ENCODE peak calls at places on chromosomes 2 and 18, in six cellular contexts. T, A, W, Q, E and J are unnamed samples.

GRCh38 chr2:241379481-241380480 is 23.7 kb downstream of the FARP2 start:
- DNase-seq in T (no peak), A (no peak), W (no peak), Q (no peak), E (no peak), J (no peak)

GRCh38 chr2:64325852-64326577 is 127.9 kb upstream of the LGALSL start:
- DNase-seq in T (no peak), A (no peak), W (peak; percentile 97), Q (no peak), E (no peak), J (no peak)

GRCh38 chr2:150482111-150482510 is 5.4 kb downstream of the RND3 start:
- DNase-seq in T (no peak), A (no peak), W (no peak), Q (no peak), E (no peak), J (no peak)

GRCh38 chr2:44596537-44597320 is 235.0 kb downstream of the CAMKMT start:
- DNase-seq in T (no peak), A (no peak), W (peak; percentile 53), Q (no peak), E (no peak), J (no peak)

GRCh38 chr2:134253117-134253704 is 661 bp upstream of the MGAT5 start:
- DNase-seq in T (no peak), A (no peak), W (peak; percentile 88), Q (no peak), E (no peak), J (no peak)

GRCh38 chr2:140502951-140503630 is 1627.7 kb downstream of the LRP1B start:
- DNase-seq in T (no peak), A (no peak), W (no peak), Q (no peak), E (no peak), J (no peak)

GRCh38 chr2:17518212-17519154 is at the start of gene RAD51AP2:
- DNase-seq in T (peak; percentile 44), A (no peak), W (peak; percentile 40), Q (peak; percentile 92), E (peak; percentile 95), J (peak; percentile 75)

GRCh38 chr2:162824319-162824718 is 14.2 kb downstream of the KCNH7 start:
- DNase-seq in T (no peak), A (no peak), W (no peak), Q (no peak), E (peak; percentile 62), J (no peak)

GRCh38 chr2:133434962-133435668 is 133.1 kb downstream of the NCKAP5 start:
- DNase-seq in T (peak; percentile 53), A (no peak), W (no peak), Q (no peak), E (no peak), J (no peak)

GRCh38 chr2:217691920-217692666 is 310.7 kb downstream of the TNS1 start:
- DNase-seq in T (no peak), A (no peak), W (no peak), Q (no peak), E (no peak), J (no peak)

GRCh38 chr2:20496069-20496468 is 49.2 kb downstream of the RHOB start:
- DNase-seq in T (peak; percentile 40), A (no peak), W (no peak), Q (no peak), E (no peak), J (peak; percentile 59)

GRCh38 chr2:43478423-43479086 is 117.3 kb downstream of the THADA start:
- DNase-seq in T (no peak), A (no peak), W (no peak), Q (no peak), E (no peak), J (no peak)

GRCh38 chr2:2708575-2708974 is 377.5 kb upstream of the MYT1L start:
- DNase-seq in T (no peak), A (no peak), W (no peak), Q (peak; percentile 58), E (no peak), J (no peak)

GRCh38 chr2:212005077-212005671 is 533.4 kb downstream of the ERBB4 start:
- DNase-seq in T (peak; percentile 2), A (peak; percentile 49), W (no peak), Q (peak; percentile 37), E (peak; percentile 73), J (peak; percentile 57)

GRCh38 chr2:529425-529824 is 147.8 kb downstream of the TMEM18 start:
- DNase-seq in T (no peak), A (peak; percentile 8), W (no peak), Q (peak; percentile 85), E (peak; percentile 68), J (peak; percentile 74)

GRCh38 chr2:218020966-218021535 is 18.3 kb upstream of the TNS1 start:
- DNase-seq in T (no peak), A (no peak), W (no peak), Q (peak; percentile 7), E (no peak), J (no peak)

GRCh38 chr2:53490659-53491058 is 276.9 kb upstream of the CHAC2 start:
- DNase-seq in T (no peak), A (no peak), W (no peak), Q (no peak), E (no peak), J (no peak)

GRCh38 chr2:218465987-218466633 is 47.2 kb downstream of the VIL1 start:
- DNase-seq in T (no peak), A (no peak), W (no peak), Q (peak; percentile 32), E (peak; percentile 17), J (no peak)

GRCh38 chr2:2256011-2256410 is 75.1 kb downstream of the MYT1L start:
- DNase-seq in T (no peak), A (no peak), W (no peak), Q (no peak), E (no peak), J (no peak)

GRCh38 chr18:76401496-76401895 is 93.5 kb downstream of the ZNF516 start:
- DNase-seq in T (no peak), A (peak; percentile 46), W (no peak), Q (peak; percentile 54), E (no peak), J (no peak)

GRCh38 chr2:1600191-1601063 is 143.9 kb downstream of the PXDN start:
- DNase-seq in T (no peak), A (no peak), W (no peak), Q (no peak), E (no peak), J (no peak)

GRCh38 chr2:121360566-121361300 is 75.7 kb upstream of the TFCP2L1 start:
- DNase-seq in T (peak; percentile 21), A (no peak), W (no peak), Q (no peak), E (no peak), J (no peak)

GRCh38 chr2:69196327-69197117 is 183.5 kb downstream of the ANTXR1 start:
- DNase-seq in T (no peak), A (no peak), W (no peak), Q (no peak), E (no peak), J (no peak)

GRCh38 chr2:144946263-144946662 is 426.3 kb upstream of the ZEB2 start:
- DNase-seq in T (no peak), A (peak; percentile 55), W (no peak), Q (no peak), E (no peak), J (no peak)

GRCh38 chr2:36355157-36355889 is at the start of gene CRIM1:
- DNase-seq in T (peak; percentile 70), A (peak; percentile 35), W (no peak), Q (peak; percentile 82), E (peak; percentile 88), J (peak; percentile 68)

GRCh38 chr2:69933839-69934613 is 19.1 kb downstream of the MXD1 start:
- DNase-seq in T (peak; percentile 60), A (peak; percentile 46), W (no peak), Q (no peak), E (no peak), J (no peak)

GRCh38 chr2:127661949-127662510 is 13.3 kb downstream of the LIMS2 start:
- DNase-seq in T (no peak), A (no peak), W (no peak), Q (no peak), E (no peak), J (no peak)
- TF ChIP-seq REST in T (no peak), A (no peak), W (no peak), Q (no peak), E (no peak), J (no peak)

GRCh38 chr18:10015941-10016819 is 102.4 kb downstream of the VAPA start:
- DNase-seq in T (no peak), A (no peak), W (no peak), Q (peak; percentile 34), E (peak; percentile 21), J (no peak)
- TF ChIP-seq CTCF in T (no peak), A (no peak), W (no peak), Q (peak; percentile 45), E (no peak), J (no peak)

DNA sequence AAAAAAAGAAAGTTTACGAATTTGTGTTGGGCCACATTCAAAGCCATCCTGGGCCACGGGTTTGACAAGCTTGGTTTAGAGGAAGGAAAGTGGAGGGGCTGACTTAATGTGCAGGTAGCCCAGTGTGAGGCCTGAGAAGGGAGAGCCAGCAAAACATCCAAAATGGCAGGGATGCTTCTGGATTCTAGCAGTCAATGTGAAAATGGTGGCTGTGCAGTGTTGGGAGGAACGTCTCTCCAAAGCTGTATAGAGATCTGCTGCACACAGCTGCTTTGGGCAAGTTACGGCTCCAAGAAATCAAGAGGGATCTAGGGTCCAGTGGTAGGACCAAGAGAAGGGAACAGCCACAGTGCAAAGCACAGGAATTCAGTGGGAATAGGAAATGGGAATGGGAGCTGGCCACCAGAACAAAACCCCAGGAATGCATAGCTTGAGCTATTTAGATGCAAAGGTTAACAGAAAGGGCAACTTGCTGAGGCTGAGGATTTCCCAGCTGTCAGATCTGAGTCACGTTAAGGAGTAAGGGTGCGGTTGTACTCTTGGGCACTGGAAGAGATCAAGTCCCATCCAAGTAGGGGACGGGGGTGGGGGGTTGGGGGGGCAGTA is 70.6 kb downstream of the B3GNT2 start:
- DNase-seq in T (no peak), A (no peak), W (no peak), Q (no peak), E (peak; percentile 70), J (no peak)
- TF ChIP-seq REST in T (no peak), A (no peak), W (no peak), Q (no peak), E (no peak), J (no peak)

DNA sequence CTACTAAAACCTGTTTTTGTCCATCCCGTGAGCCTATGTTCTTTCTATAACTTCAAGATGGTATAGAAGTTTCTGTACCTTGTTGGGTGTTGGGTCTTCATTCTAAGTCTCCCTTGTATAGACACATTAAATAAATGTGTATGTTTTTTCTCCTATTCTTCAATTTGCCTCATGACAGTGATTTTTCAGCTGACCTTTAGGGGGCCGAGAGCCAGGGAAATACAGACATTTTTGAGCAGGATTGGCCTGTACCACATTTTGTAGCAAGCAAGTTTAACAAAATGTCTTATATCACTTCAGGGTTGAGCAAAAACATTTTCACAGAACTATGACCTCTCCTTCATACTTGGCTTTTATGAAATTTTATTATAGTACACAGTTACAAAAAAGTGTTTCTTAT is 495.4 kb upstream of the CDH7 start:
- DNase-seq in T (no peak), A (no peak), W (no peak), Q (no peak), E (peak; percentile 17), J (no peak)
- TF ChIP-seq CTCF in T (no peak), A (no peak), W (no peak), Q (no peak), E (peak; percentile 55), J (no peak)

GRCh38 chr2:148796735-148797512 is 78.1 kb upstream of the KIF5C start:
- DNase-seq in T (no peak), A (no peak), W (no peak), Q (no peak), E (no peak), J (no peak)
- TF ChIP-seq REST in T (no peak), A (no peak), W (no peak), Q (no peak), E (no peak), J (no peak)